ENCODE peak calls at places on chromosome 2, in five cellular contexts. Q, W, M, R and O are unnamed samples.
A peak's percentile ranks its signal among the peaks of the same experiment; 100 is the strongest.

GRCh38 chr2:239763433-239764097 is 261.6 kb downstream of the NDUFA10 start:
- DNase-seq in Q (no peak), W (no peak), R (no peak), M (no peak), O (no peak)

GRCh38 chr2:96333708-96334107 is 1.9 kb upstream of the NCAPH start:
- DNase-seq in W (no peak), R (no peak), M (no peak), Q (no peak), O (no peak)

GRCh38 chr2:137929504-137929886 is 34.8 kb upstream of the HNMT start:
- DNase-seq in R (no peak), W (no peak), M (no peak), Q (no peak), O (no peak)

GRCh38 chr2:165795011-165795410 is 964 bp upstream of the GALNT3 start:
- DNase-seq in Q (no peak), R (no peak), M (peak; percentile 16), W (peak; percentile 29), O (no peak)

GRCh38 chr2:147632193-147632592 is 212.6 kb upstream of the ACVR2A start:
- DNase-seq in R (no peak), M (no peak), W (no peak), Q (no peak), O (no peak)

GRCh38 chr2:111634050-111634784 is 249.8 kb downstream of the ANAPC1 start:
- DNase-seq in R (no peak), M (peak; percentile 59), W (no peak), Q (no peak), O (no peak)

GRCh38 chr2:116953-117352 is 70.6 kb upstream of the FAM110C start:
- DNase-seq in M (no peak), Q (no peak), R (no peak), W (no peak), O (no peak)

GRCh38 chr2:152359573-152360363 is 24.8 kb downstream of the FMNL2 start:
- DNase-seq in M (peak; percentile 17), W (no peak), Q (no peak), R (no peak), O (no peak)

DNA sequence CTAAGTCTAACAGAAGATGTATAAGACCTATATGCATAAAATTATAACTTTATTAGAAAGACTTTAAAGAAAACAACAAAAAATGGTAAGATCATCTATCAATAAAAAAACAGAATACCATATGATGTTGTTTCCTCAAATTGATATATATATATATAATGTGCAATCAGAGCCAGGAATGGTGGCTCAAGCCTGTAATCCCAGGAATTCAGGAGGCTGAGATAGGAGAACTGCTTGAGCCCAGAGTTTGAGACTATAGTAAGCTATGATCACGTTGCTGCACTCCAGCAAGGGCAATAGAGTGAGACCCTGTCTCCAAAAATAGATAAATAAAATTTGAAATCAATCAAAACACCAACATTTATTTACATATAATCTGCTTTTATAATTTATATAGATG is 19.5 kb downstream of the CYTIP start:
- DNase-seq in M (no peak), R (no peak), Q (no peak), W (no peak), O (no peak)
- H3K27ac ChIP-seq in M (no peak overlapping the region), R (no peak overlapping the region), Q (no peak overlapping the region), W (no peak overlapping the region), O (no peak overlapping the region)

GRCh38 chr2:70080597-70081200 is 6.6 kb upstream of the PCBP1 start:
- DNase-seq in W (no peak), M (no peak), Q (no peak), R (no peak), O (no peak)
- H3K4me1 ChIP-seq in W (peaks cover 9% of the 10 kb centered on the region), M (peaks cover 3% of the 10 kb centered on the region), Q (no peaks in the 10 kb centered on the region), R (peaks cover 13% of the 10 kb centered on the region), O (peaks cover 35% of the 10 kb centered on the region)

GRCh38 chr2:89820248-89820647 is 1128.8 kb downstream of the RPIA start:
- DNase-seq in M (no peak), Q (no peak), W (no peak), R (no peak), O (no peak)

GRCh38 chr2:89825034-89825433 is 1133.6 kb downstream of the RPIA start:
- DNase-seq in R (no peak), M (no peak), W (no peak), Q (no peak), O (no peak)

GRCh38 chr2:89821455-89821945 is 1130.0 kb downstream of the RPIA start:
- DNase-seq in W (no peak), R (no peak), M (no peak), Q (no peak), O (no peak)

GRCh38 chr2:89819809-89820208 is 1128.3 kb downstream of the RPIA start:
- DNase-seq in Q (no peak), R (no peak), W (no peak), M (no peak), O (no peak)

GRCh38 chr2:89823556-89823955 is 1132.1 kb downstream of the RPIA start:
- DNase-seq in W (no peak), R (no peak), Q (no peak), M (no peak), O (no peak)
- H3K27ac ChIP-seq in W (no peak overlapping the region), R (no peak overlapping the region), Q (no peak overlapping the region), M (no peak overlapping the region), O (no peak overlapping the region)

GRCh38 chr2:122858813-122859212 is 1103.4 kb downstream of the TSN start:
- DNase-seq in R (no peak), M (no peak), Q (no peak), W (no peak), O (no peak)
- H3K4me1 ChIP-seq in R (no peaks in the 10 kb centered on the region), M (no peaks in the 10 kb centered on the region), Q (no peaks in the 10 kb centered on the region), W (no peaks in the 10 kb centered on the region), O (no peaks in the 10 kb centered on the region)

GRCh38 chr2:145753209-145753608 is 1233.3 kb upstream of the ZEB2 start:
- DNase-seq in R (no peak), M (no peak), Q (no peak), W (no peak), O (no peak)

GRCh38 chr2:145751155-145751554 is 1231.2 kb upstream of the ZEB2 start:
- DNase-seq in Q (no peak), M (no peak), W (no peak), R (no peak), O (no peak)

GRCh38 chr2:145750617-145751016 is 1230.7 kb upstream of the ZEB2 start:
- DNase-seq in M (no peak), R (no peak), W (no peak), Q (no peak), O (no peak)

GRCh38 chr2:145751634-145752033 is 1231.7 kb upstream of the ZEB2 start:
- DNase-seq in W (no peak), M (peak; percentile 60), Q (no peak), R (peak; percentile 74), O (no peak)

DNA sequence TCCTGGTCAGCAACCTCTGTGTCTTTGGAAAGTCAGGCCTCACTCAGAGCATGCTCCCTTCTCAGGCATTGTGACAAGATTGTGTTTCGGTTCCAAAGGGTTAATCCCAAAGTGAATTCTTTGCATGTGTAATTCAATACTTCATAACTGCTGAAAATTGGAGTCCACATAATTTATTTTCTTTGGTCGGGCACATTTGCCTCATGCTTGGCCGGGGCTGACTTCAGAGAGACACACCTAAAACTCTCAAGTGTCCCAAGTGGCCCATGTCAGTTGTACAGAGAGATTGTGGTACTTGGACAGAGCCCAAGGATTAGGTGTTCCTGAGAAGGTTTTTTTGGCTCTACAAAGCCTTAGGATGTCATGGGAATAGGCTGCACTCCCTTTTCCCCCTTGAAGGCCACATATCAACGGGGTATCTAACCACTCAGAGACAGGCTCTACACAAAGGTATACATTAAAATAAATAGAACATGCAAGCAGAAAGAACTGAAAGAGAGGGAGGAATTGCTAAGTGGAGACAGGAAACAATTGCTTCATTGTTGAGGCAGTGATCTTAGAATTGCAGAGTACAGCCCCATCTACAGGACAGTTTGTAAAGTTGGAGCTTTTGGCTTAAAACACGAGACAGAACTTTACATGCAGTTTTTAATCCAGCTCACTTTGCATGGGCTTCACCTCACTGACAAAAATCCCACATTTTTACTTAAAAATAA is 1232.3 kb upstream of the ZEB2 start:
- DNase-seq in M (peak; percentile 89), W (no peak), Q (no peak), R (peak; percentile 85), O (no peak)
- H3K27ac ChIP-seq in M (peak overlapping the region; percentile 43), W (peak overlapping the region; percentile 61), Q (peak overlapping the region; percentile 42), R (peak overlapping the region; percentile 41), O (no peak overlapping the region)

GRCh38 chr2:179877601-179878364 is 16.4 kb upstream of the ZNF385B start:
- DNase-seq in W (no peak), Q (no peak), M (peak; percentile 10), R (no peak), O (no peak)
- H3K4me1 ChIP-seq in W (no peaks in the 10 kb centered on the region), Q (no peaks in the 10 kb centered on the region), M (no peaks in the 10 kb centered on the region), R (no peaks in the 10 kb centered on the region), O (no peaks in the 10 kb centered on the region)

GRCh38 chr2:31404302-31404701 is 10.2 kb downstream of the XDH start:
- DNase-seq in W (no peak), R (no peak), Q (no peak), M (peak; percentile 19), O (no peak)

GRCh38 chr2:31401580-31401979 is 13.0 kb downstream of the XDH start:
- DNase-seq in Q (no peak), M (peak; percentile 96), R (peak; percentile 48), W (no peak), O (no peak)

GRCh38 chr2:31404827-31405226 is 9.7 kb downstream of the XDH start:
- DNase-seq in Q (no peak), M (no peak), W (no peak), R (no peak), O (no peak)

GRCh38 chr2:31398881-31399280 is 15.7 kb downstream of the XDH start:
- DNase-seq in W (no peak), Q (no peak), R (no peak), M (no peak), O (no peak)

DNA sequence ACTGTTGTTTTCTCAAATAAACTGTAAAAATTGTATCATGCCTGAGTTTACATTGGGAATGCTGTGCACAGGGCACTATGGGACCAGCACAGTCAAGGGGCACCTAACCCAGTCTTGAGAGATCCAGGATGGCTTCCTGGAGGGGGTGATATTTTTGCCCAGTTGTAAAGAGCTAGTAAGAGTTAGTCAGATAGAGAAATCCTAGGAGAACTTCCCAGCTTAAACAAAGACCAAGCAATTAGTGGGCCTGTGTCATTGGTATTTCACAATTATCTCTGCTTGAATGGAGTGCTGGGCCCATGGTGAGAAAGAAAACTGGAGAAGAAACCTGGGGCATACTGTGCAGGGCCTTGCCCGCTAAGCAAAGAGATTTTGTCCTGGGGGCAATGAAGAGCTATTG is 12.2 kb downstream of the XDH start:
- DNase-seq in R (no peak), Q (no peak), M (peak; percentile 28), W (no peak), O (no peak)
- H3K27ac ChIP-seq in R (no peak overlapping the region), Q (no peak overlapping the region), M (peak overlapping the region; percentile 37), W (no peak overlapping the region), O (no peak overlapping the region)